ENCODE peak calls at places on chromosomes 4 and X, in seven cellular contexts. C, P, X, Z, J, V and R are unnamed samples.

GRCh38 chr4:8310306-8310705 is 40.8 kb downstream of the HTRA3 start:
- DNase-seq in V (no peak), C (no peak), P (no peak), Z (no peak), J (no peak), X (no peak), R (no peak)

GRCh38 chr4:82811838-82812672 is 13.5 kb upstream of the SCD5 start:
- DNase-seq in C (no peak), X (no peak), J (no peak), V (peak; percentile 60), Z (no peak), P (no peak), R (no peak)

GRCh38 chrX:152177497-152178269 is 39.3 kb upstream of the MAGEA10 start:
- DNase-seq in P (no peak), X (no peak), Z (no peak), V (no peak), J (no peak), C (peak; percentile 0), R (no peak)

GRCh38 chrX:150506020-150506419 is 62.4 kb upstream of the MTM1 start:
- DNase-seq in P (no peak), X (no peak), J (no peak), C (no peak), V (no peak), Z (no peak), R (no peak)

GRCh38 chr4:158722291-158722916 is 792 bp downstream of the PPID start:
- DNase-seq in J (no peak), Z (peak; percentile 38), P (peak; percentile 64), X (no peak), C (peak; percentile 75), V (peak; percentile 55), R (no peak)

GRCh38 chr4:106238819-106239420 is 77.1 kb downstream of the TBCK start:
- DNase-seq in X (no peak), C (peak; percentile 59), J (no peak), Z (peak; percentile 59), P (peak; percentile 60), V (peak; percentile 60), R (no peak)

GRCh38 chr4:166724369-166724768 is 509.9 kb downstream of the SPOCK3 start:
- DNase-seq in P (no peak), Z (no peak), V (no peak), J (no peak), X (no peak), C (no peak), R (no peak)

GRCh38 chr4:105162123-105162796 is 15.6 kb downstream of the TET2 start:
- DNase-seq in P (no peak), Z (peak; percentile 24), C (no peak), X (no peak), J (no peak), V (no peak), R (no peak)

GRCh38 chr4:74480267-74480666 is 35.3 kb downstream of the AREG start:
- DNase-seq in P (no peak), Z (no peak), X (no peak), V (no peak), C (no peak), J (no peak), R (peak; percentile 62)

GRCh38 chr4:3460926-3461325 is 2.2 kb upstream of the DOK7 start:
- DNase-seq in Z (no peak), J (peak; percentile 13), V (no peak), P (no peak), X (no peak), C (no peak), R (no peak)

GRCh38 chr4:140277576-140277975 is 95.9 kb upstream of the SCOC start:
- DNase-seq in Z (no peak), V (no peak), X (no peak), J (no peak), P (no peak), C (peak; percentile 9), R (no peak)

GRCh38 chr4:94488667-94489066 is 36.9 kb downstream of the PDLIM5 start:
- DNase-seq in C (peak; percentile 84), J (no peak), Z (no peak), V (peak; percentile 76), X (no peak), P (no peak), R (no peak)

GRCh38 chr4:174284181-174284886 is 623 bp downstream of the CEP44 start:
- DNase-seq in V (peak; percentile 91), P (peak; percentile 49), Z (peak; percentile 4), C (peak; percentile 86), J (no peak), X (peak; percentile 10), R (no peak)

GRCh38 chrX:145620666-145621065 is 197.0 kb upstream of the SLITRK2 start:
- DNase-seq in P (no peak), X (no peak), V (no peak), J (no peak), C (no peak), Z (no peak), R (no peak)

GRCh38 chrX:78652971-78653822 is 5.9 kb downstream of the RTL3 start:
- DNase-seq in Z (no peak), X (no peak), J (no peak), V (peak; percentile 80), C (peak; percentile 78), P (no peak), R (no peak)

GRCh38 chrX:69189972-69190371 is 24.7 kb upstream of the PJA1 start:
- DNase-seq in Z (no peak), J (peak; percentile 33), P (peak; percentile 46), V (no peak), X (no peak), C (no peak), R (no peak)

GRCh38 chr4:54227261-54228063 is 1.6 kb upstream of the PDGFRA start:
- DNase-seq in J (no peak), C (peak; percentile 81), P (peak; percentile 60), Z (peak; percentile 74), V (peak; percentile 88), X (no peak), R (no peak)

DNA sequence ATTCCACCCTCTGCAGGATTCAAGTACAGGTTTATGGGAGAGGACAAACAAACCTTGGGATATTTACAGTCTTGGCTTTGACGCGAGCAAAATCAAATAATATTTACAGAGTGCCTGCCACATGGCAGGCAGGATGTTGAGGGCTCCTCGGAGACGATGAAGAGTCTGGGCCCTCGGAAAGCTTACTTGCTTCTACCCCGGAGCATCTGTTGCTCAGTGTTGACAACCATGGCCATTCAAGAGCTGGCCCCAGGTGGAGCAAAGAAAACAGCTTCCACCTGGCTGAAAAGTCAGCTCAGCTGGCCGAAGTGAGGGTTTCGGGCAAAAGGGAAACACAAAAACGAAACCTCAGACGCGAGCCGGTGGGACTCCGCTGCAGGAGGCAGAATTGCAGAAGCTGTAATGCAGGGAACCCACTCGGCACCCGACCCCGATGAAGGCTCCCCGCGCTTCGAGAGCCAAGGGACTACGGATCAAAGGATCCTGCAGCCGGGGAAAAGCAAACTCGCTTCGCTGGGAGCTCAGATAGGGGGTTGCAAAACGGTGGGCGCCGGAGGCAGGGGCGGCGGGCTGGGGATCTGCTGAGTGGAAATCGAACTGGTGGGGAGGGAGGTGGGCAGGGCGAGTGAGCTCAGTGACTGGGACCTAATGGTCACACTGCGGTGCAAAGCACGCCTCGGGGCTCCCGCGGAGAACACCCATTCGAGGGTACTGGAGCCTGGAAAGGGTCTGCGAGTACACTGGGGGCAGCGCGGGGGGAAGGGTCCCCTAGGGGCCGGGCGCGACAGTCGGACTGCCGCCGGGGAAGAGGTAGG is 777 bp downstream of the ATP8A1 start:
- DNase-seq in C (peak; percentile 35), P (peak; percentile 37), X (peak; percentile 65), V (peak; percentile 29), J (peak; percentile 40), Z (peak; percentile 49), R (peak; percentile 54)
- H3K27ac ChIP-seq in C (no peak overlapping the region), P (peak overlapping the region; percentile 75), X (peak overlapping the region; percentile 91), V (no peak overlapping the region), J (peak overlapping the region; percentile 96), Z (no peak overlapping the region), R (peak overlapping the region; percentile 77)

GRCh38 chr4:1870578-1871443 is at the start of gene NSD2:
- DNase-seq in C (peak; percentile 98), P (peak; percentile 97), V (peak; percentile 88), X (peak; percentile 94), J (peak; percentile 94), Z (peak; percentile 95), R (peak; percentile 76)
- H3K4me1 ChIP-seq in C (peaks cover 25% of the 10 kb centered on the region), P (peaks cover 35% of the 10 kb centered on the region), V (peaks cover 6% of the 10 kb centered on the region), X (peaks cover 56% of the 10 kb centered on the region), J (peaks cover 34% of the 10 kb centered on the region), Z (peaks cover 15% of the 10 kb centered on the region), R (no peaks in the 10 kb centered on the region)

GRCh38 chrX:19629541-19629940 is 114.2 kb upstream of the MAP3K15 start:
- DNase-seq in V (no peak), Z (no peak), P (no peak), J (no peak), X (no peak), C (no peak), R (no peak)

GRCh38 chrX:19630776-19631707 is 115.7 kb upstream of the MAP3K15 start:
- DNase-seq in J (no peak), V (no peak), Z (no peak), P (no peak), C (no peak), X (no peak), R (no peak)

GRCh38 chrX:19628006-19628575 is 112.8 kb upstream of the MAP3K15 start:
- DNase-seq in C (peak; percentile 10), Z (no peak), P (no peak), V (no peak), X (peak; percentile 39), J (no peak), R (no peak)

GRCh38 chrX:19627533-19627932 is 112.2 kb upstream of the MAP3K15 start:
- DNase-seq in V (peak; percentile 8), J (no peak), C (peak; percentile 45), P (no peak), X (no peak), Z (no peak), R (no peak)

DNA sequence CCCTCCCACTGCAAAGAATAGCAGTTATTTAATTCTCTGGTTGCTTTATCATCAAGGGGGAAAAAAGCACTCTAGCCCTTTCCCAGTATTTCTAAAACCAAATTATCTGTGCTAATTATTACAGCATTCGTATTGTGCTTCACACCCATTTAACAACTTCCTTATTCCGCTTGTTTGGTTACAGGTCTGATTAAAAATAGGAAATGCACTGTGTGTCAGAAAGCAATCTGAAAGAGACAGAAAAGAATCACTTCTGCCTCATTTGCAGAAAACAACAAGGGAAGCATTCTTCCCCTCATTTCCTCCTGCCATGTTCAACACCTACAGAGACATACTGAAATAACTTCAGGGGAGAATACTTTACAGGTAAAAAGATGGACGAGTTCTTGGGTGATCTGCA is 114.9 kb upstream of the MAP3K15 start:
- DNase-seq in C (no peak), Z (no peak), X (no peak), J (no peak), V (no peak), P (no peak), R (no peak)
- H3K27ac ChIP-seq in C (no peak overlapping the region), Z (no peak overlapping the region), X (no peak overlapping the region), J (no peak overlapping the region), V (no peak overlapping the region), P (peak overlapping the region; percentile 18), R (no peak overlapping the region)

GRCh38 chr4:38386654-38387188 is 277.3 kb upstream of the KLF3 start:
- DNase-seq in X (no peak), V (no peak), Z (no peak), C (no peak), P (no peak), J (no peak), R (no peak)

GRCh38 chr4:38384962-38385285 is 279.1 kb upstream of the KLF3 start:
- DNase-seq in C (no peak), Z (no peak), V (no peak), P (no peak), X (no peak), J (no peak), R (no peak)

GRCh38 chr4:38385286-38386010 is 278.6 kb upstream of the KLF3 start:
- DNase-seq in J (no peak), V (no peak), X (no peak), P (peak; percentile 40), C (no peak), Z (no peak), R (no peak)

GRCh38 chr4:38387348-38387747 is 276.7 kb upstream of the KLF3 start:
- DNase-seq in C (peak; percentile 14), J (peak; percentile 47), Z (peak; percentile 29), X (peak; percentile 48), P (peak; percentile 73), V (no peak), R (peak; percentile 22)

GRCh38 chr4:38386011-38386551 is 277.9 kb upstream of the KLF3 start:
- DNase-seq in V (no peak), J (no peak), X (no peak), Z (no peak), C (no peak), P (no peak), R (no peak)
- H3K4me1 ChIP-seq in V (peaks cover 7% of the 10 kb centered on the region), J (peaks cover 46% of the 10 kb centered on the region), X (peaks cover 14% of the 10 kb centered on the region), Z (peaks cover 7% of the 10 kb centered on the region), C (no peaks in the 10 kb centered on the region), P (peaks cover 37% of the 10 kb centered on the region), R (peaks cover 20% of the 10 kb centered on the region)